ENCODE peak calls at places on chromosomes 1 and 21, in ten cellular contexts. U is NCI-H1417 treated with DMSO at 0.1 percent for 48 hours, Y is T-helper 22 cell, A is posterior cingulate gyrus, Z is B cell, V is fibroblast of lung, P is cardiac muscle cell, H is NCI-H69, C is AG09309, W is Ammon's horn. N is an unnamed sample.

GRCh38 chr1:200739499-200740290 is 1.0 kb downstream of the CAMSAP2 start:
- DNase-seq in U (no peak), Y (no peak), A (no peak), Z (no peak), V (no peak), P (peak; percentile 77), H (peak; percentile 77), C (no peak), W (peak; percentile 88), N (peak; percentile 55)

GRCh38 chr1:33013791-33014190 is 22.9 kb downstream of the AK2 start:
- DNase-seq in U (no peak), Y (no peak), A (no peak), Z (no peak), V (no peak), P (no peak), H (no peak), C (no peak), W (no peak), N (no peak)

GRCh38 chr1:77060000-77060399 is 159.2 kb downstream of the PIGK start:
- DNase-seq in U (no peak), Y (no peak), A (no peak), Z (no peak), V (no peak), P (no peak), H (no peak), C (no peak), W (no peak), N (no peak)

GRCh38 chr1:33656467-33656866 is 184.0 kb downstream of the ZSCAN20 start:
- DNase-seq in U (no peak), Y (no peak), A (peak; percentile 76), Z (no peak), V (no peak), P (no peak), H (no peak), C (no peak), W (no peak), N (no peak)

GRCh38 chr1:12168451-12169160 is 1.8 kb downstream of the TNFRSF1B start:
- DNase-seq in U (no peak), Y (no peak), A (no peak), Z (no peak), V (no peak), P (no peak), H (no peak), C (no peak), W (no peak), N (no peak)

GRCh38 chr1:211415700-211416099 is 76.3 kb downstream of the RD3 start:
- DNase-seq in U (no peak), Y (no peak), A (no peak), Z (no peak), V (no peak), P (no peak), H (no peak), C (no peak), W (no peak), N (no peak)

GRCh38 chr1:195466639-195467038 is 1141.6 kb downstream of the KCNT2 start:
- DNase-seq in U (no peak), Y (no peak), A (no peak), Z (no peak), V (peak; percentile 2), P (no peak), H (peak; percentile 32), C (no peak), W (no peak), N (no peak)

GRCh38 chr21:36164427-36164784 is 7.8 kb downstream of the DOP1B start:
- DNase-seq in U (no peak), Y (no peak), A (no peak), Z (no peak), V (no peak), P (no peak), H (peak; percentile 91), C (no peak), W (no peak), N (no peak)

GRCh38 chr21:32817206-32817605 is 45.7 kb upstream of the PAXBP1 start:
- DNase-seq in U (no peak), Y (no peak), A (no peak), Z (no peak), V (no peak), P (no peak), H (no peak), C (no peak), W (no peak), N (no peak)

GRCh38 chr21:38869196-38869595 is 63.5 kb downstream of the ETS2 start:
- DNase-seq in U (no peak), Y (no peak), A (no peak), Z (no peak), V (no peak), P (no peak), H (no peak), C (no peak), W (no peak), N (peak; percentile 3)

GRCh38 chr1:14970115-14970798 is 183.3 kb upstream of the TMEM51 start:
- DNase-seq in U (no peak), Y (no peak), A (no peak), Z (no peak), V (peak; percentile 79), P (no peak), H (no peak), C (peak; percentile 80), W (peak; percentile 53), N (peak; percentile 44)

GRCh38 chr1:1199141-1199960 is 7.0 kb downstream of the TNFRSF18 start:
- DNase-seq in U (no peak), Y (no peak), A (no peak), Z (no peak), V (no peak), P (no peak), H (no peak), C (no peak), W (no peak), N (no peak)

GRCh38 chr1:43991476-43992231 is at the start of gene CCDC24:
- DNase-seq in U (no peak), Y (peak; percentile 66), A (peak; percentile 94), Z (peak; percentile 81), V (peak; percentile 68), P (peak; percentile 86), H (peak; percentile 84), C (no peak), W (peak; percentile 85), N (peak; percentile 67)

GRCh38 chr1:52355436-52355835 is 10.6 kb downstream of the CC2D1B start:
- DNase-seq in U (no peak), Y (no peak), A (no peak), Z (no peak), V (no peak), P (no peak), H (no peak), C (no peak), W (no peak), N (no peak)

GRCh38 chr1:36889478-36889845 is 144.9 kb downstream of the GRIK3 start:
- DNase-seq in U (no peak), Y (no peak), A (no peak), Z (no peak), V (no peak), P (no peak), H (no peak), C (no peak), W (no peak), N (no peak)

GRCh38 chr1:162372159-162373071 is 4.2 kb downstream of the SPATA46 start:
- DNase-seq in U (no peak), Y (no peak), A (no peak), Z (no peak), V (no peak), P (no peak), H (no peak), C (no peak), W (no peak), N (no peak)

GRCh38 chr1:213135572-213135971 is 84.5 kb downstream of the RPS6KC1 start:
- DNase-seq in U (no peak), Y (no peak), A (no peak), Z (no peak), V (peak; percentile 36), P (no peak), H (peak; percentile 57), C (peak; percentile 7), W (no peak), N (peak; percentile 47)

GRCh38 chr1:179742717-179743678 is at the start of gene FAM163A:
- DNase-seq in U (no peak), Y (no peak), A (no peak), Z (no peak), V (no peak), P (peak; percentile 24), H (peak; percentile 64), C (no peak), W (no peak), N (no peak)

GRCh38 chr1:47465605-47466004 is 27.8 kb downstream of the FOXD2 start:
- DNase-seq in U (no peak), Y (no peak), A (no peak), Z (no peak), V (no peak), P (no peak), H (no peak), C (no peak), W (no peak), N (no peak)

GRCh38 chr1:3902546-3902945 is 2.5 kb upstream of the C1orf174 start:
- DNase-seq in U (no peak), Y (no peak), A (peak; percentile 12), Z (no peak), V (no peak), P (no peak), H (peak; percentile 51), C (no peak), W (no peak), N (no peak)

GRCh38 chr1:39995973-39996393 is 41.0 kb downstream of the MFSD2A start:
- DNase-seq in U (no peak), Y (no peak), A (no peak), Z (peak; percentile 49), V (no peak), P (no peak), H (peak; percentile 12), C (no peak), W (no peak), N (no peak)

GRCh38 chr1:153262462-153263157 is 3.1 kb downstream of the LORICRIN start:
- DNase-seq in U (no peak), Y (no peak), A (no peak), Z (peak; percentile 65), V (no peak), P (no peak), H (no peak), C (no peak), W (no peak), N (no peak)

GRCh38 chr1:11948822-11949458 is 14.4 kb downstream of the PLOD1 start:
- DNase-seq in U (no peak), Y (no peak), A (no peak), Z (no peak), V (no peak), P (no peak), H (no peak), C (no peak), W (no peak), N (no peak)

GRCh38 chr1:218257971-218258370 is 27.1 kb upstream of the RRP15 start:
- DNase-seq in U (no peak), Y (no peak), A (no peak), Z (no peak), V (no peak), P (no peak), H (peak; percentile 10), C (no peak), W (no peak), N (no peak)

GRCh38 chr1:154941332-154941995 is 4.9 kb upstream of the PMVK start:
- DNase-seq in U (no peak), Y (no peak), A (peak; percentile 87), Z (no peak), V (no peak), P (peak; percentile 69), H (peak; percentile 21), C (no peak), W (no peak), N (no peak)

GRCh38 chr21:35989185-35989735 is 71.1 kb downstream of the SETD4 start:
- DNase-seq in U (no peak), Y (no peak), A (no peak), Z (no peak), V (peak; percentile 68), P (no peak), H (no peak), C (peak; percentile 69), W (no peak), N (no peak)